ENCODE peak calls at places on chromosomes 6 and 20, in four cellular contexts. H, Z, L and Q are unnamed samples.
A peak's percentile ranks its signal among the peaks of the same experiment; 100 is the strongest.

GRCh38 chr20:16209826-16210365 is 363.4 kb downstream of the KIF16B start:
- DNase-seq in H (no peak), Z (no peak), L (no peak), Q (no peak)

GRCh38 chr20:32017711-32018251 is 7.5 kb downstream of the CCM2L start:
- DNase-seq in H (no peak), Z (peak; percentile 93), L (no peak), Q (no peak)

GRCh38 chr6:152648090-152648489 is 10.9 kb upstream of the SYNE1 start:
- DNase-seq in H (no peak), Z (no peak), L (no peak), Q (no peak)

GRCh38 chr6:97462944-97463343 is 179.9 kb upstream of the MMS22L start:
- DNase-seq in H (no peak), Z (peak; percentile 40), L (no peak), Q (no peak)

GRCh38 chr6:133817460-133818047 is 71.4 kb upstream of the TCF21 start:
- DNase-seq in H (peak; percentile 7), Z (no peak), L (no peak), Q (no peak)

GRCh38 chr6:119148102-119148824 is 69.8 kb upstream of the FAM184A start:
- DNase-seq in H (no peak), Z (peak; percentile 31), L (no peak), Q (no peak)

GRCh38 chr6:80962382-80962781 is 790.1 kb downstream of the TENT5A start:
- DNase-seq in H (no peak), Z (no peak), L (no peak), Q (no peak)

GRCh38 chr20:59149678-59150504 is 13.7 kb upstream of the ZNF831 start:
- DNase-seq in H (no peak), Z (no peak), L (peak; percentile 58), Q (no peak)

GRCh38 chr20:14384411-14384810 is 47.0 kb upstream of the FLRT3 start:
- DNase-seq in H (no peak), Z (no peak), L (no peak), Q (no peak)

GRCh38 chr6:138485005-138485545 is 14.2 kb downstream of the NHSL1 start:
- DNase-seq in H (no peak), Z (peak; percentile 20), L (no peak), Q (no peak)

GRCh38 chr6:30060634-30060981 is 457 bp upstream of the POLR1H start:
- DNase-seq in H (no peak), Z (no peak), L (no peak), Q (no peak)

GRCh38 chr6:134402372-134402984 is 84.6 kb upstream of the SGK1 start:
- DNase-seq in H (no peak), Z (no peak), L (no peak), Q (no peak)

GRCh38 chr6:43181942-43182860 is at the start of gene CUL9:
- DNase-seq in H (peak; percentile 56), Z (peak; percentile 74), L (peak; percentile 64), Q (peak; percentile 32)

GRCh38 chr20:5065489-5066383 is 54.0 kb downstream of the PCNA start:
- DNase-seq in H (no peak), Z (no peak), L (no peak), Q (no peak)

GRCh38 chr20:23245553-23246128 is 105.0 kb upstream of the NXT1 start:
- DNase-seq in H (no peak), Z (no peak), L (no peak), Q (no peak)

GRCh38 chr6:7671581-7671980 is 54.3 kb upstream of the BMP6 start:
- DNase-seq in H (no peak), Z (no peak), L (no peak), Q (no peak)

GRCh38 chr20:53021934-53022333 is 49.8 kb downstream of the TSHZ2 start:
- DNase-seq in H (no peak), Z (no peak), L (no peak), Q (no peak)

GRCh38 chr6:56222509-56222908 is 24.9 kb downstream of the COL21A1 start:
- DNase-seq in H (no peak), Z (no peak), L (no peak), Q (no peak)

GRCh38 chr6:14123331-14124105 is 5.9 kb downstream of the CD83 start:
- DNase-seq in H (no peak), Z (no peak), L (no peak), Q (no peak)

GRCh38 chr6:111329882-111330633 is 153.0 kb downstream of the REV3L start:
- DNase-seq in H (no peak), Z (no peak), L (no peak), Q (no peak)

GRCh38 chr6:139828751-139829519 is 454.5 kb upstream of the CITED2 start:
- DNase-seq in H (no peak), Z (no peak), L (no peak), Q (no peak)

GRCh38 chr20:49957487-49957938 is 21.3 kb downstream of the RNF114 start:
- DNase-seq in H (no peak), Z (no peak), L (no peak), Q (no peak)

GRCh38 chr6:44224154-44224977 is 971 bp downstream of the SLC29A1 start:
- DNase-seq in H (no peak), Z (no peak), L (no peak), Q (no peak)

GRCh38 chr6:90098637-90099036 is 198.0 kb downstream of the BACH2 start:
- DNase-seq in H (no peak), Z (no peak), L (no peak), Q (no peak)

GRCh38 chr20:63465380-63466249 is 6.8 kb downstream of the KCNQ2 start:
- DNase-seq in H (no peak), Z (no peak), L (no peak), Q (no peak)

GRCh38 chr6:1720620-1721322 is 111.1 kb downstream of the FOXC1 start:
- DNase-seq in H (no peak), Z (no peak), L (no peak), Q (no peak)

GRCh38 chr20:57133926-57134650 is 132.4 kb downstream of the BMP7 start:
- DNase-seq in H (no peak), Z (no peak), L (no peak), Q (no peak)

GRCh38 chr6:149963462-149964242 is at the start of gene ULBP1:
- DNase-seq in H (peak; percentile 56), Z (no peak), L (peak; percentile 43), Q (peak; percentile 50)

GRCh38 chr6:48817714-48818113 is 645.3 kb downstream of the MMUT start:
- DNase-seq in H (no peak), Z (no peak), L (no peak), Q (no peak)

GRCh38 chr6:56004421-56004820 is 129.0 kb upstream of the BMP5 start:
- DNase-seq in H (no peak), Z (no peak), L (no peak), Q (no peak)

GRCh38 chr20:11484479-11484878 is 433.2 kb upstream of the BTBD3 start:
- DNase-seq in H (no peak), Z (no peak), L (no peak), Q (no peak)

GRCh38 chr20:58019027-58019849 is 209.2 kb downstream of the ANKRD60 start:
- DNase-seq in H (no peak), Z (no peak), L (no peak), Q (no peak)

GRCh38 chr6:3822747-3823445 is 26.3 kb upstream of the FAM50B start:
- DNase-seq in H (no peak), Z (no peak), L (no peak), Q (no peak)

GRCh38 chr20:23753589-23753988 is 2.9 kb upstream of the CST1 start:
- DNase-seq in H (no peak), Z (no peak), L (no peak), Q (no peak)

GRCh38 chr6:157063176-157063934 is 260.0 kb downstream of the TMEM242 start:
- DNase-seq in H (no peak), Z (no peak), L (no peak), Q (no peak)

GRCh38 chr6:166507809-166508373 is 78.6 kb downstream of the RAMACL start:
- DNase-seq in H (no peak), Z (no peak), L (no peak), Q (no peak)

GRCh38 chr6:81158956-81159355 is 593.5 kb downstream of the TENT5A start:
- DNase-seq in H (no peak), Z (no peak), L (no peak), Q (no peak)

GRCh38 chr20:24568842-24569241 is 99.4 kb downstream of the SYNDIG1 start:
- DNase-seq in H (no peak), Z (no peak), L (no peak), Q (no peak)

GRCh38 chr6:18681828-18682503 is 294.8 kb downstream of the RNF144B start:
- DNase-seq in H (no peak), Z (no peak), L (no peak), Q (no peak)